ENCODE peak calls at places on chromosome 19, in four cellular contexts. T is neural progenitor cell, R is GM23248, Q is NT2/D1. P is an unnamed sample.

GRCh38 chr19:52689804-52690394 is 44.9 kb downstream of the ZNF611 start:
- DNase-seq in T (peak), R (peak), Q (no peak), P (peak)

GRCh38 chr19:52237771-52238400 is 31.5 kb upstream of the ZNF766 start:
- DNase-seq in T (peak), R (peak), Q (peak), P (peak)

GRCh38 chr19:2405256-2405655 is 22.1 kb downstream of the TIMM13 start:
- DNase-seq in T (no peak), R (no peak), Q (no peak), P (no peak)

GRCh38 chr19:40241125-40241808 is 14.8 kb upstream of the CCNP start:
- DNase-seq in T (no peak), R (no peak), Q (no peak), P (no peak)

GRCh38 chr19:6018786-6019185 is 40.8 kb upstream of the RANBP3 start:
- DNase-seq in T (peak), R (no peak), Q (no peak), P (peak)

GRCh38 chr19:14476663-14477401 is 1.7 kb upstream of the PTGER1 start:
- DNase-seq in T (no peak), R (peak), Q (no peak), P (peak)

GRCh38 chr19:49020931-49021895 is 2.9 kb downstream of the CGB3 start:
- DNase-seq in T (no peak), R (peak), Q (no peak), P (no peak)

GRCh38 chr19:19134687-19135158 is 3.6 kb downstream of the TMEM161A start:
- DNase-seq in T (peak), R (no peak), Q (no peak), P (peak)

GRCh38 chr19:58033741-58034475 is at the start of gene ZSCAN1:
- DNase-seq in T (peak), R (peak), Q (peak), P (peak)

GRCh38 chr19:54257116-54257480 is at the start of gene LILRB5:
- DNase-seq in T (no peak), R (no peak), Q (no peak), P (peak)

GRCh38 chr19:4908311-4908710 is 990 bp upstream of the UHRF1 start:
- DNase-seq in T (no peak), R (no peak), Q (no peak), P (no peak)

GRCh38 chr19:30123109-30123508 is 181.1 kb downstream of the URI1 start:
- DNase-seq in T (no peak), R (no peak), Q (no peak), P (no peak)

GRCh38 chr19:51788936-51789795 is 5.8 kb upstream of the FPR3 start:
- DNase-seq in T (no peak), R (peak), Q (no peak), P (no peak)

GRCh38 chr19:14450168-14450874 is 17.2 kb downstream of the PKN1 start:
- DNase-seq in T (peak), R (peak), Q (peak), P (peak)

GRCh38 chr19:49335071-49335783 is at the start of gene CD37:
- DNase-seq in T (no peak), R (no peak), Q (no peak), P (peak)

GRCh38 chr19:50384685-50385535 is 763 bp downstream of the POLD1 start:
- DNase-seq in T (peak), R (peak), Q (no peak), P (no peak)

GRCh38 chr19:50383307-50383851 is 768 bp upstream of the POLD1 start:
- DNase-seq in T (no peak), R (peak), Q (no peak), P (no peak)

GRCh38 chr19:50387176-50387867 is 3.2 kb downstream of the POLD1 start:
- DNase-seq in T (no peak), R (peak), Q (no peak), P (no peak)

GRCh38 chr19:50381881-50382729 is 2.0 kb upstream of the POLD1 start:
- DNase-seq in T (no peak), R (no peak), Q (no peak), P (no peak)

DNA sequence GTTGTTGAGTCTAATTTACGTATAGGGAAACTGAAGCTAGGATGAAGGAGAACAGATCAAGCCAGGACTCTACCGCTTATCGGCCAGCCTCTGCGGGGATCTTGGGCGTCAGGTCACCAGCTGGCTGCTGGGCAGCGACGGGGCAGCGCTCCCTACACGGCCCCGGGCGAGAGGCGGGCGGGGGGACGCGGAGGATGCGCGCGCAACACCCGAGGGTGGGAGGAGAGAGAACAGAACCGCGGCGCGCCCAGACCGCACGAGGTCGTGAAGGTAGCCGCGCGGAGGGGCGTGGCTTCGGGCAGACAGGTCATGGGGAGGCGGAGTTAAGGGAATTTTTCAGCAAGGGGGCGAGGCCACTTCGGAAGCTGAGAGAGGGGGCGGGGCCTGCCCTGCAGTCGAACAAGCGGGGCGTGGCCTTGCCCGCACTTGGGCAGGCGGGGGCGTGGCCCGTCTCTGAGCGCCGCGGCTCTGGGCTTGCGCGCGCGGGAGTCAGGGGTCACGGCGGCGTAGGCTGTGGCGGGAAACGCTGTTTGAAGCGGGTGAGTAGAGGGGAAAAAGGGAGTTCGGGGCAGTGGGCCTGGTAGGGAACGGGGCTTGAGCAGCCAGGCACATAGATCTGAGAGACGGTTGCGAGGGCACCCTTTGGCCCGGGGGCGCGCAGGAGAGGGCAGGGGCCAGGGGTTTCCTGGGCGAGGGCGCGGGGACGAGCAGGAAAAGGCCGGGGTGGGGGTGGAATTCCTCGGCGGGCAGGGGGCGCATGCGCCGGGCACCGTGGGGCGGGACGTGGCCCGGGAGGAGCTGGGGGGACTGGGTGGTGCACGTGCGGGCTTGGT is at the start of gene POLD1:
- DNase-seq in T (peak), R (peak), Q (peak), P (peak)
- H3K4me3 ChIP-seq in T (peak), R (peak), Q (peak), P (peak)

GRCh38 chr19:47013041-47013517 is 6.6 kb upstream of the NPAS1 start:
- DNase-seq in T (peak), R (peak), Q (peak), P (peak)

DNA sequence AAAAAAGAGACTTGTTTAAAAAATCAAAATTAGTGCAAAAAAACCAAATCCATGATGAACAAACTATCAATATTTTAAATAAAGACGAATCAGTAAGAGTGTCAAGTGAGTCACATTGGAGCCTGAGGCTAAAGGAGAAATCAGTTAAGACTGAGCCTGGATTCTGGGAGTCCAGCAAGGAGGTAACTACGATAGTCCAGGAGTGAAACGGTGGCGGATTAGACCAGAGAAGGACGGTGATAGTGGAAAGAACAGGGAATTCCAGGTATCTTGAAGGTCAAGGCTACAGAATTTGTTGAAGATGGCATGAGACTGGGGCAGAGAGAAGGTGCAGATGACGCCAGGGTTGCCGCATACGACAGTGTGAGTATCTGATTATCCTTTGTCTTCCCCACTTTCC is 7.0 kb upstream of the NPAS1 start:
- DNase-seq in T (no peak), R (peak), Q (no peak), P (no peak)
- H3K9ac ChIP-seq in T (no peak), R (peak), Q (peak), P (no peak)

DNA sequence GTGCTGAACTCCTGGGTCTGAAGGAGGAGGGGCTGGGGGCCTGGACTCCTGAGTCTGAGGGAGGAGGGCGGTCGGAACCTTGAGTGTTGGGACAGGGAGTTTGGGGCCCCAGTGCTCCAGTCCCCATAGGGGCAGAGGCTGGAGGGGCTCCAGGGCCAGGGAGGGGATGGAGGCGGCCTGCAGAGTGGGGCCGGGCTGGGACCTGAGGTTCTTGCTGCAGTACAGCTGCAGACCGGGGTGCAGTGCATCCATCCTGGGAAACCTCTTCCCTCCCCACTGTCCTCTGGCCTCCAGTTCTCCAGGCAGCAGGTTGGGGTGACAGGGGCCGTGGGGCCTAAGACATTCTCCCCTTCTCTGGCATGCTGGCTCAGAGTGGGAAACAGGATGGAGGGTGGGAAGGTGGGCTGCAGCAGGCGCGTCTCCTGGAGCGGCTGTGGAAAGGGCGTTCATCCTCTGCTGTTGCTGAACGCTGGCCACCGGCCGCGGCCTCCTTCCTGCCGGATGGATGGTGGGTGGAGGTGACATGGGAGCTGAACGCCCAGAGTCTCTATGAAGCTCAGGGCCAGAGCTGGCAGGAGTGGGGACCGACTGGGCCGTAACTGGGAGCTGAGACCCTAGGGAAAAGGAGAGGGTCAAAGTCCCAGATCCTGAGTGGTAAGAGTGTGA is 1.6 kb downstream of the BRSK1 start:
- DNase-seq in T (no peak), R (peak), Q (no peak), P (no peak)
- H3K4me3 ChIP-seq in T (peak), R (peak), Q (peak), P (peak)

GRCh38 chr19:13398182-13398581 is 108.1 kb downstream of the CACNA1A start:
- DNase-seq in T (no peak), R (no peak), Q (no peak), P (no peak)

GRCh38 chr19:13401388-13401787 is 104.9 kb downstream of the CACNA1A start:
- DNase-seq in T (no peak), R (peak), Q (no peak), P (peak)

GRCh38 chr19:13399746-13400145 is 106.5 kb downstream of the CACNA1A start:
- DNase-seq in T (no peak), R (no peak), Q (no peak), P (no peak)

GRCh38 chr19:13400296-13400695 is 106.0 kb downstream of the CACNA1A start:
- DNase-seq in T (no peak), R (no peak), Q (no peak), P (no peak)

GRCh38 chr19:13398780-13399726 is 107.2 kb downstream of the CACNA1A start:
- DNase-seq in T (no peak), R (peak), Q (no peak), P (no peak)
- H3K9ac ChIP-seq in T (no peak), R (peak), Q (no peak), P (no peak)